ENCODE peak calls at places on chromosomes 4 and X, in four cellular contexts. U is stimulated activated CD8-positive, alpha-beta memory T cell treated with anti-CD3 and anti-CD28 coated beads, Interleukin-7, amount 100 ng/mL, for 48 hours; X is COLO829; Y is H4. H is an unnamed sample.

GRCh38 chrX:133434197-133434820 is 19.0 kb upstream of the GPC4 start:
- DNase-seq in X (no peak), U (no peak), Y (peak; percentile 27), H (peak; percentile 36)

GRCh38 chr4:145956288-145956890 is 17.8 kb upstream of the ZNF827 start:
- DNase-seq in U (no peak), Y (peak; percentile 40), X (peak; percentile 70), H (peak; percentile 33)

GRCh38 chrX:140091276-140091886 is 126.1 kb upstream of the CXorf66 start:
- DNase-seq in Y (peak; percentile 16), X (no peak), U (no peak), H (no peak)

GRCh38 chr4:104989363-104989762 is 157.3 kb upstream of the TET2 start:
- DNase-seq in Y (peak; percentile 35), U (no peak), X (no peak), H (peak; percentile 92)

GRCh38 chrX:140712413-140713173 is 3.0 kb downstream of the LINC00632 start:
- DNase-seq in Y (peak; percentile 87), X (peak; percentile 19), U (no peak), H (peak; percentile 73)

GRCh38 chr4:118760493-118760892 is 75.3 kb downstream of the METTL14 start:
- DNase-seq in U (no peak), X (no peak), Y (no peak), H (no peak)

GRCh38 chr4:66279084-66279483 is 608.8 kb upstream of the EPHA5 start:
- DNase-seq in U (no peak), Y (no peak), X (no peak), H (no peak)

GRCh38 chr4:39542633-39543393 is 15.6 kb upstream of the UGDH start:
- DNase-seq in X (no peak), Y (no peak), U (no peak), H (no peak)

GRCh38 chr4:104500452-104500851 is 5.8 kb upstream of the CXXC4 start:
- DNase-seq in Y (no peak), U (no peak), X (no peak), H (no peak)

GRCh38 chrX:96407501-96407900 is 277.1 kb upstream of the DIAPH2 start:
- DNase-seq in Y (peak; percentile 71), X (peak; percentile 62), U (no peak), H (no peak)

GRCh38 chr4:79467246-79467932 is 59.4 kb upstream of the GK2 start:
- DNase-seq in Y (no peak), U (no peak), X (no peak), H (no peak)

H was measured in SJCRH30.